ENCODE peak calls at places on chromosomes 13 and 19, in five cellular contexts. D is kidney, N is activated B cell treated with CpG ODN at 0.5 μM for 24 hours, B is lower lobe of right lung, G is mucosa of descending colon. X is an unnamed sample.
A peak's percentile ranks its signal among the peaks of the same experiment; 100 is the strongest.

GRCh38 chr13:82654851-82655517 is 1227.3 kb downstream of the SLITRK1 start:
- DNase-seq in D (peak; percentile 87), N (no peak), B (peak; percentile 58), G (peak; percentile 30), X (no peak)

GRCh38 chr19:16115309-16116039 is 3.8 kb downstream of the RAB8A start:
- DNase-seq in D (no peak), N (no peak), B (no peak), G (no peak), X (no peak)

GRCh38 chr19:34504273-34504808 is 22.8 kb downstream of the WTIP start:
- DNase-seq in D (no peak), N (no peak), B (no peak), G (no peak), X (no peak)

GRCh38 chr19:23946569-23946968 is 31.9 kb downstream of the ZNF726 start:
- DNase-seq in D (no peak), N (no peak), B (no peak), G (no peak), X (no peak)

GRCh38 chr19:42762782-42763181 is 2.7 kb downstream of the PSG8 start:
- DNase-seq in D (no peak), N (no peak), B (no peak), G (no peak), X (no peak)

GRCh38 chr19:42184401-42184861 is 33.0 kb downstream of the DEDD2 start:
- DNase-seq in D (peak; percentile 82), N (peak; percentile 61), B (peak; percentile 81), G (peak; percentile 85), X (peak; percentile 89)

GRCh38 chr13:28564030-28564429 is 69.1 kb upstream of the FLT1 start:
- DNase-seq in D (peak; percentile 82), N (no peak), B (peak; percentile 85), G (peak; percentile 69), X (no peak)

GRCh38 chr19:47657719-47658118 is 48.8 kb downstream of the BICRA start:
- DNase-seq in D (no peak), N (no peak), B (no peak), G (no peak), X (no peak)

GRCh38 chr13:30843548-30843947 is 62.5 kb upstream of the MEDAG start:
- DNase-seq in D (no peak), N (no peak), B (no peak), G (no peak), X (no peak)
- TF ChIP-seq CTCF in D (no peak), N (no peak), B (no peak), G (no peak), X (no peak)

GRCh38 chr19:17389957-17390664 is 3.9 kb downstream of the CCDC194 start:
- DNase-seq in D (no peak), N (no peak), B (no peak), G (no peak), X (no peak)
- TF ChIP-seq CTCF in D (no peak), N (no peak), B (no peak), G (no peak), X (no peak)

DNA sequence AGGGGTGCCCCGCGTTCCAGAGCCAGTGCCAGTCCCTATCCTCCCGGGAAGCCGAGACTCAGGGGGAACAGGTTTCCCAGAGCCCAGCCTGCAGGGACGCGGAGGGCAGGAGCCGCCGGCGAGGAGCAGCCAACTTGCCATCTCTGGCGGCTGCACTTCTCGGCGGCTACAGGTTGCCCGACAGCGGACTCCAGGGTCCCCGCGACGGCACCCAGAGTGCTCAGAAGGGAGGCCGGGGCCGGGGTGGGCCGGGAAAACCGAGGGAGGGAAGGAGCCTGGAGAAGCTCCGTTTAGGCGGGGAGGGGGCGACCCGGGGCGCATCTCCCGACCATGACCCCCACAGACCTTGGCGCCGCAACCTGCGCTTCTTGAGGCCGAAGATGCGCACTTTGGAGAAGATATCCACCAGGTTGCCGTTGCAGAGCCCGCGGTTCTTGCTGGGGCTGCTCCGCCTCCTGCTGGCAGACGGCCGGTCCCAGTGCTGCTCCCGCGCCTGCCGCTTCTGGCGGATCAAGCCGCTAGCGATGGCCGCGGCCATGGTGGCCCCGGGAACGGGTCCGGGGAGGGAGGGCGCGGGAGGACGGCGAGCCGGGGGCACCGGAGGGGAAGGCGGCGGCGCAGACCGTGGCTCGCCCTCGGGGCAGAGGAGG is 463.8 kb downstream of the ITGBL1 start:
- DNase-seq in D (peak; percentile 73), N (no peak), B (no peak), G (no peak), X (no peak)
- TF ChIP-seq CTCF in D (no peak), N (no peak), B (no peak), G (no peak), X (no peak)

GRCh38 chr19:18833141-18833476 is 1.4 kb downstream of the UPF1 start:
- DNase-seq in D (no peak), N (no peak), B (no peak), G (no peak), X (no peak)

GRCh38 chr19:18832331-18833140 is 777 bp downstream of the UPF1 start:
- DNase-seq in D (no peak), N (no peak), B (no peak), G (peak; percentile 55), X (peak; percentile 83)

GRCh38 chr19:18833849-18834643 is 2.3 kb downstream of the UPF1 start:
- DNase-seq in D (no peak), N (no peak), B (no peak), G (peak; percentile 71), X (no peak)

GRCh38 chr19:18830488-18830887 is 1.3 kb upstream of the UPF1 start:
- DNase-seq in D (no peak), N (no peak), B (no peak), G (no peak), X (no peak)

DNA sequence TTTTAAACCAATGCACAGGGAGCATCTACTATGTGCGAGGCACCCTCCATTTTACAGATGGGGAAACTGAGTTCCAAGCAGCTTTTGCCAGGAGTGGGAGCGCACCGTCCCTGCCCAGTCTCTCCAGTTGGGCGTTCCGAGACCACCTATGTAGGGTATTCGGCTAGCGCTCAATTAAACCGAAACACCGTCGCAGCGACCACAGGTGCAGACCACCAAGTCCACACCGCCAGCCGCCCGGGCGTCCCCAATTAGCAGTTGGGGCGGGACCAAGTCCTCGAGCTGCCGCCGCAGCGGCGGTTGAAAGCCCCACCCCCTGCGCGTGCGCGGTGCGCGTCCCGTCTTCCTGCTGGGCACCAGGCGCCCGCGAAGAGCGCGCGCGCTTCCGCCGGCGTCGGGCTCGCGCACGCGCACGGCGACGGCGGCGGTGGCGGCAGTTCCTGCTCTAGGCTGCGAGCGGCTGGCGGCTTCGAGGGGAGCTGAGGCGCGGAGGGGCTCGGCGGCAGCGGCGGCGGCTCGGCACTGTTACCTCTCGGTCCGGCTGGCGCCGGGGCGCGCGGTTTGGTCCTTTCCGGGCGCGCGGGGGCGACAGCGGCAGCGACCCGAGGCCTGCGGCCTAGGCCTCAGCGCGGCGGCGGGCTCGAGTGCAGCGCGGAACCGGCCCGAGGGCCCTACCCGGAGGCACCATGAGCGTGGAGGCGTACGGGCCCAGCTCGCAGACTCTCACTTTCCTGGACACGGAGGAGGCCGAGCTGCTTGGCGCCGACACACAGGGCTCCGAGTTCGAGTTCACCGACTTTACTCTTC is at the start of gene UPF1:
- DNase-seq in D (peak; percentile 98), N (peak; percentile 97), B (peak; percentile 97), G (peak; percentile 94), X (peak; percentile 100)
- TF ChIP-seq CTCF in D (no peak), N (no peak), B (no peak), G (no peak), X (peak; percentile 24)

DNA sequence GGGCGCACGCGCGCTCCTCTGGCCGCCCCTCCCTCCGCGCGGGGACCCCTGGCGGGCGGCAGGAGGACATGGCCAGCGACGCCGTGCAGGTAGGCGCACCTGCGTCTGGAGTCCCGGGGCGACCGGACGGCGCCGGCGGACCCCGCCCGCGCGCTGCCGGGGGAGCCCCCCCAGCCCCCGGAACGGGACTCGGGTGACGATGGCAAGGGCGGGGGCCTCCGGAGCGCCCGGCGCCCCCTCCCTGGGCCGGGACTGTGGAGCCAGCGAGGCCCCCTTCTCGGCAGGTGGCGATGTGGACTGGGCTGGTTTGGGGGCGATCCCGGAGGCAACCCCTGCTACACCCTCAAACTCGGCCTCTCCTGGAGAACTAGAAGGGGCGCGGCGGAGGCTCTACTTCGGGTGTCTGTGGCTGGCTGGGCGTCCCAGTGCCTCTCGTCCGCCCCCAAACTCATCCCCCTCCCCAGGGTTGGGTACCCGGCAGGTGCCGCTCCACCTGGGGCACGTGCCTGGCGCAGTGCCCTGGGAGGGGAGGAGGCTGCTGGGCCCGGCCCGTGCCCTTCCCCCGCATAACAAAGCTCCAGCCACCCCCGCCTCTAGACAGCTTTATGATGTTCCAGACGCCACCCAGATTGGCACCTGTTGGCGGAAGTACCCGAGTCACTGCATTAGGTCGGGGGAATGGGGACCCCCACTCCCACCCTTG is 499 bp downstream of the PKN1 start:
- DNase-seq in D (peak; percentile 85), N (peak; percentile 45), B (peak; percentile 62), G (peak; percentile 80), X (peak; percentile 86)
- TF ChIP-seq CTCF in D (no peak), N (no peak), B (no peak), G (no peak), X (no peak)

GRCh38 chr13:33150146-33150545 is 133.9 kb downstream of the KL start:
- DNase-seq in D (no peak), N (no peak), B (no peak), G (no peak), X (no peak)

GRCh38 chr13:33152389-33152788 is 133.2 kb downstream of the STARD13 start:
- DNase-seq in D (no peak), N (no peak), B (no peak), G (no peak), X (no peak)

GRCh38 chr13:33150662-33151061 is 134.4 kb downstream of the KL start:
- DNase-seq in D (no peak), N (no peak), B (no peak), G (no peak), X (no peak)

GRCh38 chr13:33154911-33155310 is 130.6 kb downstream of the STARD13 start:
- DNase-seq in D (no peak), N (no peak), B (no peak), G (no peak), X (no peak)

GRCh38 chr13:33153421-33154381 is 131.9 kb downstream of the STARD13 start:
- DNase-seq in D (peak; percentile 89), N (no peak), B (no peak), G (peak; percentile 22), X (no peak)
- TF ChIP-seq CTCF in D (no peak), N (no peak), B (no peak), G (no peak), X (no peak)

DNA sequence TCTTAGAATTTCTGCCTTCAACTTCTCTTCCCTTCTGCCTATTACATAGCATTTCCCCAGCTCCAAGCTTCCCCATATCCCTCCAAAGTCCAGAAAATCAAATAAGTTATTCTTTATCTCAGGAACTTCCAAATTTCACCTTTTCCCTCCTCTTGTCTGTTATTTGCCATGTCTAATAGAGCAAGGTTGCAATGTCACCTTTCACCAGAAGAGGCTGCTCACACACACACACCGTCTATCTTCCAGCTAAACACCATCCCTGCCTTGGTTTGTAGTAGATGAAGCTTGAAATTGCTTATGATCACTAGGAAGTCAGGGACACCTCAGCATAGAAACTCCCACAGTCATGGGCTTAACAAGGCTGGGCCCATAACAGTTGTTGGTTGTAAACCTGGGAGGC is 48.4 kb downstream of the ZNRF4 start:
- DNase-seq in D (no peak), N (no peak), B (no peak), G (no peak), X (no peak)
- TF ChIP-seq CTCF in D (no peak), N (no peak), B (no peak), G (no peak), X (no peak)

X was measured in spleen.